ENCODE peak calls at places on chromosomes 12 and 14, in eight cellular contexts. Q, Y, R, C, N, G, J and Z are unnamed samples. For H3K36me3, the result is how much of the 10 kb centered on the place peaks cover.

GRCh38 chr12:124752437-124753229 is 111.0 kb downstream of the SCARB1 start:
- DNase-seq in Q (no peak), Y (no peak), R (no peak), C (no peak), N (peak), G (no peak), J (no peak), Z (no peak)

GRCh38 chr14:102593841-102594170 is 1.4 kb downstream of the RCOR1 start:
- DNase-seq in Q (no peak), Y (no peak), R (no peak), C (peak), N (no peak), G (peak), J (no peak), Z (no peak)

GRCh38 chr14:49767473-49768300 is at the start of gene KLHDC2:
- DNase-seq in Q (peak), Y (peak), R (peak), C (peak), N (peak), G (peak), J (peak), Z (peak)

GRCh38 chr12:6603095-6603567 is 4.0 kb downstream of the CHD4 start:
- DNase-seq in Q (no peak), Y (peak), R (peak), C (peak), N (peak), G (peak), J (no peak), Z (no peak)

GRCh38 chr14:90715993-90716392 is 100.2 kb downstream of the TTC7B start:
- DNase-seq in Q (no peak), Y (no peak), R (no peak), C (no peak), N (no peak), G (no peak), J (peak), Z (no peak)

GRCh38 chr12:103495158-103495782 is 498 bp downstream of the C12orf42 start:
- DNase-seq in Q (no peak), Y (no peak), R (no peak), C (no peak), N (peak), G (no peak), J (no peak), Z (no peak)

GRCh38 chr12:83573676-83574075 is 887.0 kb downstream of the TMTC2 start:
- DNase-seq in Q (no peak), Y (no peak), R (no peak), C (peak), N (peak), G (no peak), J (no peak), Z (peak)

GRCh38 chr12:125140239-125140917 is 75.1 kb downstream of the AACS start:
- DNase-seq in Q (no peak), Y (no peak), R (no peak), C (no peak), N (no peak), G (no peak), J (no peak), Z (peak)

GRCh38 chr14:72679106-72679505 is 214.8 kb downstream of the DPF3 start:
- DNase-seq in Q (no peak), Y (peak), R (no peak), C (peak), N (no peak), G (peak), J (no peak), Z (no peak)

GRCh38 chr14:100529561-100530031 is 57.6 kb downstream of the BEGAIN start:
- DNase-seq in Q (peak), Y (no peak), R (no peak), C (no peak), N (no peak), G (no peak), J (no peak), Z (no peak)

GRCh38 chr14:32514236-32514635 is 185.1 kb downstream of the AKAP6 start:
- DNase-seq in Q (no peak), Y (no peak), R (no peak), C (peak), N (no peak), G (peak), J (no peak), Z (no peak)

GRCh38 chr12:109309441-109310246 is 560 bp upstream of the FOXN4 start:
- DNase-seq in Q (no peak), Y (no peak), R (no peak), C (no peak), N (no peak), G (no peak), J (no peak), Z (no peak)

DNA sequence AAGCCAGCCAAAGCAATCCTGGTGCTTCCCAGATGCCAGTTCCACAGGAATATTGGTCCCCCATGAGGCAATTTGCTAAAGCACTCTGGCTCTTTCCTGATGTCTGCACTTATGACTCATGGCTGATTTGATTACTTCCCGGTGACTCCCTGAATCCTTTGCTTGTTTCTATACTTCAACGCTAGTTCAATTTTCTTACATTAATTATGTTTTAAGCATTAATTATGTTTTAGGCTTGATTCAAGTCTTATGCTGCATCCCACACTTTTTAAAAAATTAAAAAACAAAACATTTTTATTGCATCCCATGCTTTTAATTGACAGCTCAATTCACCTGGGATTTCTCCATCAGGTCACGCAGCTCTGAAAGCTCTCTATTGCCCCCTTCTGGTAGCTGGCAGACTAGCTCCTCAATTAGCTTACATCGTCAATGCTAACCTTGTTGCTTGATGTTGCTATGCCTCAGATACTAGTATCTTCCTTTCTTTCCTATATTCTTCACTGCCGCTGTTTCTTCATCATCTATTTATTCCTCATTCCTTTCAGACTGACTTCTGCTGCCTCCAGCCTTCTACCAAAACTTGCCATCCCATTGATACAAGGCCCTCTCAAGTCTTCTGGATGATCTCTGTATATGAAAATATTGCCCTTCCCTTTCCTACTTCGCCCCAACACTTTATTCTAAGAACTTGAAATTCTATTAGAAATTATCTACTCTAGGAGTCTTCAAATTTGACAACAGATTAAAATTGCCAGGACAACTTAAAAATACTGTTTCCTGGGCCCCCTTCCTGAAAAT is 32.0 kb downstream of the TSHR start:
- DNase-seq in Q (no peak), Y (peak), R (peak), C (peak), N (peak), G (peak), J (peak), Z (peak)
- H3K4me3 ChIP-seq in Q (no peak), Y (no peak), R (no peak), C (no peak), N (no peak), G (no peak), J (no peak), Z (no peak)

DNA sequence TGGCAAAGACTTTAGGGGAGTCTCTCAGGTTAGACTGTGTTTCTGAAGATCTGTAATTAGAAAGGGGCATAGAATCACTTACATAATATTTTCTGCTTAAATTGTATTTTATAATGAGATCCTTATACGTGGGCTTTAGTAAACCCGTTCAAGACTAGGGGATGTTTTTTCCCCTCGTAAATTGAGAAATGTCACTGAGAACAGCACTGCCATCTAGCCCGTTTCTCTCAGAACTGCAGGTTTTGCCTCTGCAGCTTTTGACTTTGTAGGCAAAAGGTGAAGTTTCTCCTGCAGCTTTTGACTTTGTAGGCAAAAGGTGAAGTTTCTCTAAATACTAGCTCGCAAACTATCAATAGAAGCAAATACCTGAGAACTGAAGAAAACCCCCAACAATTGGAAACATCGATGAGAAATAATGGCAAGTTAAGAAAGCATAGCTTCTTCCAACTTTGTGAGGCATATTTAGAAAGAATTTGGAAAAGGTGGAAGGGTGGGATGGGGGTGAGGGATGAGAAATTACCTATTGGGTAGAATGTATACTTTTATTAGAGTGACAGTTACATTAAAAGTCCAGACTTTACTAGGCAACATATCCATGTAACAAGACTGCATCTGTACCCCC is 9.9 kb upstream of the ASPG start:
- DNase-seq in Q (no peak), Y (no peak), R (no peak), C (peak), N (no peak), G (no peak), J (no peak), Z (no peak)
- TF ChIP-seq CTCF in Q (no peak), Y (peak), R (no peak), C (peak), N (peak), G (peak), J (no peak), Z (peak)

GRCh38 chr14:75725481-75725880 is 64.4 kb downstream of the TTLL5 start:
- DNase-seq in Q (no peak), Y (peak), R (no peak), C (no peak), N (no peak), G (no peak), J (no peak), Z (no peak)

GRCh38 chr14:75724414-75725204 is 63.6 kb downstream of the TTLL5 start:
- DNase-seq in Q (no peak), Y (peak), R (no peak), C (no peak), N (no peak), G (no peak), J (no peak), Z (no peak)

GRCh38 chr14:75723716-75724115 is 62.7 kb downstream of the TTLL5 start:
- DNase-seq in Q (no peak), Y (no peak), R (no peak), C (no peak), N (no peak), G (no peak), J (no peak), Z (no peak)

GRCh38 chr14:75727124-75727523 is 66.1 kb downstream of the TTLL5 start:
- DNase-seq in Q (no peak), Y (no peak), R (no peak), C (no peak), N (no peak), G (no peak), J (no peak), Z (no peak)

DNA sequence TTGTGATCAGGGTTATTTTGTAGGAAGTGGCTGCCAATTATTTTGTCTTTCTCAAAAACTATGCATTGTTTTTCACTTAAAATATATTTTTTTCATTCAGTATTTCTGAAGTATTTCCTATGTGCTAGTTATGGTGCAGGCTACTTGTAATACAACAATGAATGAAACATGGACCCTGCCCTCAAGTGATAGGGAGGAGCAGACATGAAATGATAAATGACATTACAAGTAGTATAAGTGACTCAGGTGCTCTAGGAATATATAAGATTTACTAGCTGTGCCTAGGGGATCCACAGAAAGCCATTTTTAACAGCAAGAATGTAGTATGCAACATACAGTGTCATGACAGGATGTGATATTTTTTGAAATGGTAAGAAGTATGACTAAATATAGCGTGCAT is 65.3 kb downstream of the TTLL5 start:
- DNase-seq in Q (no peak), Y (no peak), R (no peak), C (no peak), N (no peak), G (no peak), J (no peak), Z (no peak)
- H3K36me3 ChIP-seq in Q (under half), Y (under half), R (under half), C (under half), N (under half), G (under half), J (under half), Z (under half)

GRCh38 chr12:96219700-96220206 is 25.6 kb downstream of the ELK3 start:
- DNase-seq in Q (no peak), Y (no peak), R (no peak), C (peak), N (peak), G (peak), J (no peak), Z (peak)

GRCh38 chr12:96220902-96221301 is 26.7 kb downstream of the ELK3 start:
- DNase-seq in Q (no peak), Y (peak), R (no peak), C (peak), N (peak), G (no peak), J (no peak), Z (no peak)

GRCh38 chr12:96221391-96221790 is 27.2 kb downstream of the ELK3 start:
- DNase-seq in Q (no peak), Y (no peak), R (no peak), C (no peak), N (no peak), G (no peak), J (no peak), Z (no peak)

GRCh38 chr12:96215933-96216273 is 21.7 kb downstream of the ELK3 start:
- DNase-seq in Q (no peak), Y (no peak), R (no peak), C (no peak), N (no peak), G (no peak), J (no peak), Z (no peak)

GRCh38 chr12:96218989-96219678 is 25.0 kb downstream of the ELK3 start:
- DNase-seq in Q (no peak), Y (no peak), R (no peak), C (no peak), N (peak), G (no peak), J (no peak), Z (no peak)
- H3K4me3 ChIP-seq in Q (peak), Y (no peak), R (no peak), C (no peak), N (peak), G (no peak), J (no peak), Z (no peak)